ENCODE peak calls at places on chromosomes 7 and 10, in ten cellular contexts. N, U, I, X, J, S, M, F, A and Z are unnamed samples.

GRCh38 chr10:107280293-107280692 is 115.8 kb upstream of the SORCS1 start:
- DNase-seq in N (no peak), U (no peak), I (no peak), X (no peak), J (no peak), S (no peak), M (no peak), F (no peak), A (no peak), Z (no peak)

GRCh38 chr7:27709137-27710075 is 30.6 kb upstream of the TAX1BP1 start:
- DNase-seq in N (no peak), U (no peak), I (no peak), X (peak; percentile 73), J (no peak), S (no peak), M (no peak), F (no peak), A (peak; percentile 44), Z (no peak)

GRCh38 chr7:92633211-92633906 is 43.2 kb upstream of the FAM133B start:
- DNase-seq in N (no peak), U (peak; percentile 30), I (no peak), X (peak; percentile 86), J (no peak), S (no peak), M (peak; percentile 62), F (peak; percentile 66), A (peak; percentile 67), Z (peak; percentile 40)

GRCh38 chr7:158609313-158609974 is 21.8 kb upstream of the PTPRN2 start:
- DNase-seq in N (no peak), U (no peak), I (no peak), X (no peak), J (no peak), S (no peak), M (no peak), F (no peak), A (no peak), Z (no peak)

GRCh38 chr7:78768859-78769258 is 684.6 kb downstream of the MAGI2 start:
- DNase-seq in N (no peak), U (no peak), I (no peak), X (peak; percentile 34), J (no peak), S (no peak), M (no peak), F (no peak), A (no peak), Z (no peak)

GRCh38 chr7:129990403-129991192 is 37.8 kb upstream of the UBE2H start:
- DNase-seq in N (no peak), U (no peak), I (no peak), X (peak; percentile 16), J (no peak), S (no peak), M (no peak), F (no peak), A (no peak), Z (no peak)

GRCh38 chr10:83536426-83536825 is 602.9 kb upstream of the GHITM start:
- DNase-seq in N (no peak), U (no peak), I (no peak), X (no peak), J (no peak), S (no peak), M (no peak), F (no peak), A (no peak), Z (no peak)

GRCh38 chr10:519055-519715 is 170.3 kb downstream of the DIP2C start:
- DNase-seq in N (no peak), U (no peak), I (no peak), X (no peak), J (no peak), S (no peak), M (no peak), F (no peak), A (no peak), Z (no peak)

GRCh38 chr10:130742936-130743675 is 568.4 kb downstream of the TCERG1L start:
- DNase-seq in N (no peak), U (no peak), I (no peak), X (no peak), J (no peak), S (no peak), M (no peak), F (no peak), A (no peak), Z (no peak)

GRCh38 chr7:65233409-65234034 is 140.1 kb upstream of the ZNF92 start:
- DNase-seq in N (no peak), U (no peak), I (no peak), X (no peak), J (no peak), S (no peak), M (no peak), F (no peak), A (no peak), Z (no peak)

GRCh38 chr7:4738711-4739527 is 36.5 kb upstream of the AP5Z1 start:
- DNase-seq in N (no peak), U (no peak), I (no peak), X (peak; percentile 75), J (no peak), S (no peak), M (peak; percentile 17), F (peak; percentile 73), A (peak; percentile 67), Z (no peak)

GRCh38 chr7:51186531-51186930 is 130.1 kb downstream of the COBL start:
- DNase-seq in N (peak; percentile 44), U (no peak), I (no peak), X (peak; percentile 6), J (no peak), S (no peak), M (peak; percentile 10), F (no peak), A (no peak), Z (no peak)

GRCh38 chr7:47482013-47482761 is 99.7 kb downstream of the TNS3 start:
- DNase-seq in N (no peak), U (no peak), I (no peak), X (peak; percentile 88), J (no peak), S (no peak), M (peak; percentile 56), F (no peak), A (peak; percentile 92), Z (peak; percentile 69)

GRCh38 chr10:97319671-97320479 is 804 bp downstream of the FRAT1 start:
- DNase-seq in N (peak; percentile 57), U (peak; percentile 70), I (peak; percentile 31), X (peak; percentile 51), J (peak; percentile 50), S (peak; percentile 46), M (peak; percentile 21), F (no peak), A (no peak), Z (peak; percentile 56)

GRCh38 chr10:100826983-100827818 is 81.8 kb downstream of the PAX2 start:
- DNase-seq in N (no peak), U (peak; percentile 16), I (no peak), X (no peak), J (no peak), S (no peak), M (peak; percentile 42), F (peak; percentile 56), A (no peak), Z (peak; percentile 37)

GRCh38 chr7:148142660-148143248 is 447.8 kb upstream of the C7orf33 start:
- DNase-seq in N (no peak), U (no peak), I (no peak), X (peak; percentile 78), J (no peak), S (no peak), M (no peak), F (peak; percentile 21), A (peak; percentile 38), Z (peak; percentile 17)

GRCh38 chr7:20513897-20514296 is 101.6 kb upstream of the ABCB5 start:
- DNase-seq in N (no peak), U (no peak), I (no peak), X (no peak), J (no peak), S (no peak), M (no peak), F (no peak), A (no peak), Z (no peak)

GRCh38 chr7:55546826-55547225 is 25.5 kb downstream of the VOPP1 start:
- DNase-seq in N (peak; percentile 71), U (no peak), I (no peak), X (peak; percentile 91), J (peak; percentile 26), S (no peak), M (peak; percentile 97), F (peak; percentile 51), A (peak; percentile 90), Z (peak; percentile 83)

GRCh38 chr7:155549226-155549625 is 2.9 kb upstream of the CNPY1 start:
- DNase-seq in N (no peak), U (no peak), I (no peak), X (no peak), J (no peak), S (no peak), M (no peak), F (no peak), A (no peak), Z (no peak)

GRCh38 chr7:1192171-1192676 is 32.2 kb upstream of the ZFAND2A start:
- DNase-seq in N (no peak), U (no peak), I (no peak), X (peak; percentile 19), J (no peak), S (no peak), M (peak; percentile 34), F (no peak), A (peak; percentile 39), Z (no peak)

GRCh38 chr7:1909476-1909875 is 239.4 kb downstream of the ELFN1 start:
- DNase-seq in N (no peak), U (no peak), I (no peak), X (no peak), J (no peak), S (no peak), M (no peak), F (no peak), A (no peak), Z (no peak)

GRCh38 chr7:92330835-92331438 is 85.2 kb downstream of the ANKIB1 start:
- DNase-seq in N (no peak), U (no peak), I (no peak), X (no peak), J (no peak), S (no peak), M (no peak), F (no peak), A (peak; percentile 4), Z (no peak)

GRCh38 chr7:29843106-29843505 is 36.8 kb downstream of the WIPF3 start:
- DNase-seq in N (no peak), U (no peak), I (no peak), X (no peak), J (no peak), S (no peak), M (no peak), F (no peak), A (no peak), Z (no peak)